ENCODE peak calls at places on chromosomes 4 and X, in four cellular contexts. W is suprapubic skin, C is stomach, G is A549. S is an unnamed sample.
A peak's percentile ranks its signal among the peaks of the same experiment; 100 is the strongest.

GRCh38 chrX:49829016-49829415 is at the start of gene PAGE4:
- DNase-seq in W (no peak), C (no peak), G (peak; percentile 11), S (no peak)

GRCh38 chr4:42048394-42048793 is 58.1 kb downstream of the SLC30A9 start:
- DNase-seq in W (no peak), C (no peak), G (peak; percentile 66), S (no peak)

GRCh38 chr4:72857787-72858186 is 211.7 kb downstream of the COX18 start:
- DNase-seq in W (no peak), C (no peak), G (no peak), S (no peak)

GRCh38 chrX:13716455-13716854 is 18.0 kb downstream of the TRAPPC2 start:
- DNase-seq in W (no peak), C (no peak), G (no peak), S (no peak)

GRCh38 chr4:149409186-149410056 is 406.2 kb downstream of the IQCM start:
- DNase-seq in W (no peak), C (no peak), G (peak; percentile 52), S (no peak)

GRCh38 chr4:124640037-124640730 is 72.3 kb downstream of the ANKRD50 start:
- DNase-seq in W (no peak), C (peak; percentile 50), G (peak; percentile 63), S (no peak)

GRCh38 chr4:119525005-119525749 is 103.4 kb downstream of the PDE5A start:
- DNase-seq in W (no peak), C (no peak), G (peak; percentile 37), S (no peak)

GRCh38 chr4:118765399-118765798 is 70.5 kb downstream of the SEC24D start:
- DNase-seq in W (no peak), C (no peak), G (peak; percentile 32), S (peak; percentile 86)

GRCh38 chrX:3638280-3638873 is 75.1 kb downstream of the PRKX start:
- DNase-seq in W (no peak), C (peak; percentile 53), G (peak; percentile 37), S (peak; percentile 30)

GRCh38 chrX:138756234-138756633 is 44.7 kb upstream of the FGF13 start:
- DNase-seq in W (no peak), C (no peak), G (peak; percentile 11), S (no peak)

GRCh38 chr4:123921339-123921738 is 524.7 kb downstream of the SPRY1 start:
- DNase-seq in W (no peak), C (no peak), G (no peak), S (no peak)

GRCh38 chr4:151753056-151753455 is 7.8 kb downstream of the GATB start:
- DNase-seq in W (no peak), C (no peak), G (no peak), S (no peak)

GRCh38 chr4:93760284-93760683 is 68.3 kb upstream of the ATOH1 start:
- DNase-seq in W (no peak), C (no peak), G (no peak), S (no peak)

GRCh38 chrX:20374866-20375530 is 108.3 kb upstream of the RPS6KA3 start:
- DNase-seq in W (no peak), C (no peak), G (no peak), S (peak; percentile 1)

GRCh38 chr4:11529625-11530201 is 101.0 kb upstream of the HS3ST1 start:
- DNase-seq in W (no peak), C (peak; percentile 43), G (peak; percentile 56), S (no peak)

GRCh38 chrX:121389976-121390709 is 342.7 kb downstream of the GLUD2 start:
- DNase-seq in W (no peak), C (no peak), G (no peak), S (no peak)

GRCh38 chr4:40630335-40631021 is 814 bp upstream of the RBM47 start:
- DNase-seq in W (peak; percentile 82), C (peak; percentile 87), G (peak; percentile 69), S (no peak)

GRCh38 chrX:113512700-113513395 is 672.2 kb upstream of the AMOT start:
- DNase-seq in W (no peak), C (no peak), G (peak; percentile 1), S (no peak)

GRCh38 chrX:130091976-130092522 is 18.2 kb downstream of the ELF4 start:
- DNase-seq in W (no peak), C (peak; percentile 63), G (no peak), S (peak; percentile 26)

GRCh38 chrX:31449975-31450374 is 378.1 kb upstream of the FTHL17 start:
- DNase-seq in W (no peak), C (no peak), G (no peak), S (no peak)

GRCh38 chr4:93749351-93749761 is 79.2 kb upstream of the ATOH1 start:
- DNase-seq in W (no peak), C (no peak), G (no peak), S (no peak)

GRCh38 chr4:182447938-182448280 is 204.7 kb downstream of the TENM3 start:
- DNase-seq in W (no peak), C (no peak), G (no peak), S (no peak)

GRCh38 chr4:5661237-5661636 is 47.1 kb downstream of the EVC2 start:
- DNase-seq in W (no peak), C (no peak), G (no peak), S (no peak)

GRCh38 chr4:128006592-128006991 is 41.4 kb downstream of the ABHD18 start:
- DNase-seq in W (no peak), C (no peak), G (no peak), S (no peak)

GRCh38 chr4:877502-877901 is 51.6 kb upstream of the CPLX1 start:
- DNase-seq in W (no peak), C (no peak), G (no peak), S (no peak)

GRCh38 chr4:59630922-59631321 is 1569.2 kb upstream of the ADGRL3 start:
- DNase-seq in W (no peak), C (no peak), G (no peak), S (no peak)

GRCh38 chr4:3836802-3837601 is 70.8 kb downstream of the ADRA2C start:
- DNase-seq in W (no peak), C (no peak), G (no peak), S (peak; percentile 22)

GRCh38 chr4:55545681-55546632 is 752 bp downstream of the CLOCK start:
- DNase-seq in W (peak; percentile 86), C (peak; percentile 83), G (peak; percentile 67), S (peak; percentile 87)

GRCh38 chr4:107619065-107619464 is 101.0 kb downstream of the PAPSS1 start:
- DNase-seq in W (no peak), C (no peak), G (no peak), S (no peak)

GRCh38 chr4:26055855-26056254 is 141.8 kb downstream of the SMIM20 start:
- DNase-seq in W (no peak), C (no peak), G (no peak), S (no peak)
- TF ChIP-seq POLR2A in W (no peak), C (no peak), G (no peak), S (no peak)

GRCh38 chr4:8188743-8189550 is 10.1 kb upstream of the SH3TC1 start:
- DNase-seq in W (peak; percentile 85), C (peak; percentile 82), G (no peak), S (no peak)
- TF ChIP-seq POLR2A in W (no peak), C (no peak), G (no peak), S (no peak)

GRCh38 chr4:87930629-87931028 is 44.9 kb upstream of the SPP1 start:
- DNase-seq in W (no peak), C (no peak), G (no peak), S (no peak)
- TF ChIP-seq POLR2A in W (no peak), C (no peak), G (no peak), S (no peak)

GRCh38 chr4:76584235-76585152 is 149.5 kb downstream of the SHROOM3 start:
- DNase-seq in W (no peak), C (no peak), G (no peak), S (no peak)

GRCh38 chr4:76588268-76588667 is 153.2 kb downstream of the SHROOM3 start:
- DNase-seq in W (no peak), C (no peak), G (no peak), S (no peak)

GRCh38 chr4:76585270-76585669 is 150.2 kb downstream of the SHROOM3 start:
- DNase-seq in W (no peak), C (no peak), G (no peak), S (no peak)

GRCh38 chr4:76582817-76583087 is 147.7 kb downstream of the SHROOM3 start:
- DNase-seq in W (no peak), C (no peak), G (no peak), S (no peak)

DNA sequence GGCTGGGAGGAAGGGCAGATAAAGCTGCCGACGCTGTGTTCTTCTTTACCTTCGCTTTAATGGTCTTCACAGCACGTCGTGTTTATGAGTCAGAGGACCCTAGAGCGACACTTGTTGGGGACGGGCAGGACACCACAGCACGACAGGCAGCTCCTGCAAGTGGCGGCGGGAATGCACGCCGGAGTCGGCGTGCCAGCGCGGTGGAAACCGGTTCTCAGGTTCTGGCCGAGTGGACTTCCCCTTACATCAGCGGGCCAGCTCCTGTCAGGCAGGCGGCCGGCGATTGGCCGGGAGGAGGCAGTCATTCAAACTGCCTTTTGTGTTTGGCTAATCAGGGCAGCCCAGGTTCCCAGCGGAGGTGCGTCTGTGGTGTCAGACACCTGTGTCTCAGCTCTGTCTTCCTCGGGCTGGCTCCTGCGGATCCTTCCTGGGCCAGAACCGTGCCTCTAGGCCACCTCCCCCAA is 150.9 kb downstream of the SHROOM3 start:
- DNase-seq in W (peak; percentile 88), C (peak; percentile 95), G (peak; percentile 65), S (no peak)
- TF ChIP-seq POLR2A in W (no peak), C (no peak), G (no peak), S (no peak)